ENCODE peak calls at places on chromosomes 4 and X, in seven cellular contexts. One of them, this sample, is unnamed.
A peak's percentile ranks its signal among the peaks of the same experiment; 100 is the strongest.

GRCh38 chrX:135170877-135171519 is at the start of gene CT55:
- DNase-seq in lung microvascular endothelial cell: no peak
- DNase-seq in DMS 273 treated with DMSO at 0.1 percent for 48 hours: no peak
- DNase-seq in epithelial cell of esophagus: no peak
- DNase-seq in GM10248: no peak
- DNase-seq in ELR: no peak
- DNase-seq in stimulated activated CD8-positive, alpha-beta memory T cell treated with anti-CD3 and anti-CD28 coated beads, Interleukin-4, amount 100 ng/mL, for 48 hours: no peak
- DNase-seq in this sample: no peak

GRCh38 chrX:15781964-15782711 is 8.1 kb upstream of the ZRSR2 start:
- DNase-seq in stimulated activated CD8-positive, alpha-beta memory T cell treated with anti-CD3 and anti-CD28 coated beads, Interleukin-4, amount 100 ng/mL, for 48 hours: no peak
- DNase-seq in ELR: no peak
- DNase-seq in GM10248: peak; percentile 58
- DNase-seq in DMS 273 treated with DMSO at 0.1 percent for 48 hours: no peak
- DNase-seq in epithelial cell of esophagus: no peak
- DNase-seq in lung microvascular endothelial cell: no peak
- DNase-seq in this sample: no peak

GRCh38 chr4:73653695-73654106 is 33.5 kb upstream of the RASSF6 start:
- DNase-seq in ELR: peak; percentile 67
- DNase-seq in DMS 273 treated with DMSO at 0.1 percent for 48 hours: no peak
- DNase-seq in epithelial cell of esophagus: peak; percentile 64
- DNase-seq in stimulated activated CD8-positive, alpha-beta memory T cell treated with anti-CD3 and anti-CD28 coated beads, Interleukin-4, amount 100 ng/mL, for 48 hours: no peak
- DNase-seq in GM10248: peak; percentile 43
- DNase-seq in lung microvascular endothelial cell: peak; percentile 82
- DNase-seq in this sample: peak; percentile 19

GRCh38 chrX:135416546-135416945 is 5.2 kb upstream of the SMIM10L2A start:
- DNase-seq in epithelial cell of esophagus: peak; percentile 38
- DNase-seq in lung microvascular endothelial cell: no peak
- DNase-seq in ELR: peak; percentile 2
- DNase-seq in GM10248: no peak
- DNase-seq in stimulated activated CD8-positive, alpha-beta memory T cell treated with anti-CD3 and anti-CD28 coated beads, Interleukin-4, amount 100 ng/mL, for 48 hours: no peak
- DNase-seq in DMS 273 treated with DMSO at 0.1 percent for 48 hours: no peak
- DNase-seq in this sample: no peak

GRCh38 chr4:53711916-53712315 is 120.6 kb upstream of the LNX1 start:
- DNase-seq in DMS 273 treated with DMSO at 0.1 percent for 48 hours: no peak
- DNase-seq in epithelial cell of esophagus: no peak
- DNase-seq in GM10248: no peak
- DNase-seq in lung microvascular endothelial cell: no peak
- DNase-seq in stimulated activated CD8-positive, alpha-beta memory T cell treated with anti-CD3 and anti-CD28 coated beads, Interleukin-4, amount 100 ng/mL, for 48 hours: no peak
- DNase-seq in ELR: no peak
- DNase-seq in this sample: no peak

GRCh38 chrX:72131317-72132294 is at the start of gene RTL5:
- DNase-seq in epithelial cell of esophagus: peak; percentile 51
- DNase-seq in GM10248: peak; percentile 59
- DNase-seq in ELR: peak; percentile 82
- DNase-seq in DMS 273 treated with DMSO at 0.1 percent for 48 hours: peak; percentile 75
- DNase-seq in lung microvascular endothelial cell: peak; percentile 70
- DNase-seq in stimulated activated CD8-positive, alpha-beta memory T cell treated with anti-CD3 and anti-CD28 coated beads, Interleukin-4, amount 100 ng/mL, for 48 hours: peak; percentile 63
- DNase-seq in this sample: peak; percentile 53

GRCh38 chrX:102985182-102985581 is 48.1 kb downstream of the RAB40AL start:
- DNase-seq in ELR: no peak
- DNase-seq in epithelial cell of esophagus: no peak
- DNase-seq in lung microvascular endothelial cell: no peak
- DNase-seq in stimulated activated CD8-positive, alpha-beta memory T cell treated with anti-CD3 and anti-CD28 coated beads, Interleukin-4, amount 100 ng/mL, for 48 hours: no peak
- DNase-seq in DMS 273 treated with DMSO at 0.1 percent for 48 hours: no peak
- DNase-seq in GM10248: no peak
- DNase-seq in this sample: no peak

GRCh38 chrX:9163153-9163790 is 129.3 kb upstream of the FAM9B start:
- DNase-seq in ELR: peak; percentile 80
- DNase-seq in epithelial cell of esophagus: peak; percentile 10
- DNase-seq in stimulated activated CD8-positive, alpha-beta memory T cell treated with anti-CD3 and anti-CD28 coated beads, Interleukin-4, amount 100 ng/mL, for 48 hours: no peak
- DNase-seq in DMS 273 treated with DMSO at 0.1 percent for 48 hours: no peak
- DNase-seq in GM10248: no peak
- DNase-seq in lung microvascular endothelial cell: peak; percentile 73
- DNase-seq in this sample: no peak